ENCODE peak calls at places on chromosomes 1 and 21, in nine cellular contexts. L, W, B, V, U, E, N, R and G are unnamed samples.

GRCh38 chr1:42999308-42999707 is 40.6 kb upstream of the SLC2A1 start:
- DNase-seq in V (no peak), B (no peak), U (no peak), L (no peak), E (no peak), W (no peak), R (no peak), N (no peak), G (no peak)

GRCh38 chr1:201896951-201897391 is 8.3 kb downstream of the SHISA4 start:
- DNase-seq in V (peak; percentile 83), L (no peak), E (no peak), U (no peak), R (no peak), W (no peak), B (peak; percentile 22), N (no peak), G (peak; percentile 58)

GRCh38 chr1:246617156-246617555 is 50.9 kb downstream of the CNST start:
- DNase-seq in U (no peak), V (no peak), R (no peak), W (no peak), N (no peak), E (no peak), B (no peak), L (no peak), G (no peak)

GRCh38 chr1:244381887-244382565 is 69.7 kb downstream of the ADSS2 start:
- DNase-seq in V (no peak), R (no peak), W (no peak), L (peak; percentile 46), B (peak; percentile 80), U (no peak), E (no peak), N (peak; percentile 41), G (no peak)

GRCh38 chr21:42991992-42992740 is 17.8 kb downstream of the PKNOX1 start:
- DNase-seq in R (no peak), E (peak; percentile 78), N (peak; percentile 62), B (peak; percentile 93), L (peak; percentile 90), U (no peak), V (peak; percentile 90), W (no peak), G (peak; percentile 74)

GRCh38 chr21:35643176-35643575 is 417.1 kb downstream of the SETD4 start:
- DNase-seq in W (no peak), E (no peak), U (no peak), V (no peak), N (no peak), L (no peak), B (peak; percentile 35), R (no peak), G (no peak)

GRCh38 chr1:15705184-15705566 is 21.1 kb downstream of the PLEKHM2 start:
- DNase-seq in B (no peak), U (no peak), R (no peak), L (no peak), V (no peak), W (no peak), N (no peak), E (no peak), G (no peak)

GRCh38 chr21:15749045-15749867 is 19.5 kb downstream of the USP25 start:
- DNase-seq in W (no peak), B (peak; percentile 25), N (no peak), V (no peak), R (no peak), U (no peak), E (no peak), L (no peak), G (no peak)

GRCh38 chr1:23798662-23799142 is 1.9 kb downstream of the GALE start:
- DNase-seq in W (peak; percentile 88), V (no peak), N (no peak), R (no peak), U (no peak), E (peak; percentile 20), B (no peak), L (no peak), G (no peak)

GRCh38 chr1:18941221-18942141 is 15.0 kb downstream of the IFFO2 start:
- DNase-seq in U (peak; percentile 68), E (no peak), B (peak; percentile 92), V (no peak), W (peak; percentile 46), N (no peak), L (peak; percentile 83), R (no peak), G (no peak)

GRCh38 chr21:43824883-43825609 is 35.7 kb downstream of the RRP1 start:
- DNase-seq in U (no peak), W (peak; percentile 32), V (no peak), L (no peak), R (no peak), B (no peak), N (no peak), E (no peak), G (no peak)

GRCh38 chr1:51842255-51842654 is 36.3 kb downstream of the NRDC start:
- DNase-seq in L (no peak), W (no peak), E (no peak), N (no peak), U (no peak), R (no peak), V (no peak), B (no peak), G (no peak)

GRCh38 chr21:46477765-46478164 is 19.1 kb downstream of the DIP2A start:
- DNase-seq in U (no peak), R (no peak), W (no peak), L (no peak), N (no peak), V (no peak), E (no peak), B (peak; percentile 29), G (no peak)

GRCh38 chr1:171218661-171219060 is 29.6 kb upstream of the FMO1 start:
- DNase-seq in N (no peak), B (peak; percentile 44), U (no peak), V (no peak), L (peak; percentile 2), R (no peak), E (no peak), W (no peak), G (no peak)

GRCh38 chr1:171221665-171222591 is 26.4 kb upstream of the FMO1 start:
- DNase-seq in R (no peak), U (no peak), W (no peak), L (peak; percentile 8), N (no peak), E (no peak), V (no peak), B (peak; percentile 33), G (no peak)

GRCh38 chr1:171217658-171218443 is 30.4 kb upstream of the FMO1 start:
- DNase-seq in W (no peak), V (no peak), U (no peak), B (no peak), E (peak; percentile 20), R (no peak), L (no peak), N (no peak), G (no peak)

GRCh38 chr1:171220551-171221175 is 27.6 kb upstream of the FMO1 start:
- DNase-seq in N (no peak), W (no peak), B (peak; percentile 76), U (no peak), V (no peak), E (peak; percentile 19), L (peak; percentile 51), R (no peak), G (no peak)

GRCh38 chr1:171219751-171220385 is 28.4 kb upstream of the FMO1 start:
- DNase-seq in B (peak; percentile 89), N (peak; percentile 67), R (no peak), U (no peak), W (no peak), L (peak; percentile 70), E (no peak), V (no peak), G (no peak)
- H3K4me3 ChIP-seq in B (no peak overlapping the region), N (no peak overlapping the region), R (no peak overlapping the region), U (peak overlapping the region; percentile 38), W (no peak overlapping the region), L (peak overlapping the region; percentile 9), E (no peak overlapping the region), V (no peak overlapping the region), G (peak overlapping the region; percentile 32)

DNA sequence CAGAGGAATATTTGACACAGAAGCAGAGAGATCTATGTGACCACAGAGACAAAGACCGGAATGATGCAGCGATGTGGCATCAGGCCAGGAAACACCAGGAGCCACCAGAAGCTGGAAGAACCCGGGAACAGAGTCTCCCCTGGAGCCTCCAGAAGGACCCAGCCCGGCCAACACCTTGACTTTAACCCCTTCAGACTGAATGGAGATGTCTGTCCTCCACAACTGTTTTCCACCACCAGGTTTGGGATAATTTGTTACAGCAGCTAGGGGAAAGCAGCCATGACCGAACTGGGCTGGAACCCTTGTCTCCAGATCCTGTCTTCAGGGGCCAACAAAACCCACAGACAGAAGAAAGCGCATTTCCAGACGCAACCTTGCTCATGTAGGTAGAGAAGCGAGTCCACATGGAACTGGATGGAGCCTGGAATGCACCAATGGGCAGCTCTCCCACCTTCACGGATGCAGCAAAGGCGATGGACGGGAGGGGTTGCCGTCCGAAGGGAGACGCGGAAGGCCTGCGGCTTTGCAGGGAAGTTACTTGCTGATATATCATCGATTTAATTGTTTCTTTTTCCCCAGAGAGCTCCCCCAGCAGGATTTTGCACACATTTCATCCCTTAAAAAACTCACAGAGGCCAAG is 396.6 kb downstream of the NPHP4 start:
- DNase-seq in N (no peak), L (no peak), V (no peak), B (no peak), R (no peak), W (no peak), E (no peak), U (no peak), G (no peak)
- H3K4me3 ChIP-seq in N (no peak overlapping the region), L (no peak overlapping the region), V (no peak overlapping the region), B (no peak overlapping the region), R (no peak overlapping the region), W (no peak overlapping the region), E (no peak overlapping the region), U (no peak overlapping the region), G (no peak overlapping the region)

GRCh38 chr1:30756206-30756544 is 1.4 kb downstream of the LAPTM5 start:
- DNase-seq in B (no peak), N (no peak), L (no peak), R (no peak), U (no peak), E (no peak), V (no peak), W (no peak), G (no peak)
- H3K4me3 ChIP-seq in B (no peak overlapping the region), N (no peak overlapping the region), L (no peak overlapping the region), R (peak overlapping the region; percentile 96), U (peak overlapping the region; percentile 36), E (no peak overlapping the region), V (no peak overlapping the region), W (no peak overlapping the region), G (peak overlapping the region; percentile 55)

GRCh38 chr1:156664949-156665411 is 12.2 kb downstream of the NES start:
- DNase-seq in B (peak; percentile 37), N (no peak), R (no peak), W (peak; percentile 9), L (no peak), E (peak; percentile 76), V (peak; percentile 63), U (no peak), G (peak; percentile 82)
- H3K4me3 ChIP-seq in B (no peak overlapping the region), N (no peak overlapping the region), R (no peak overlapping the region), W (no peak overlapping the region), L (no peak overlapping the region), E (no peak overlapping the region), V (no peak overlapping the region), U (no peak overlapping the region), G (peak overlapping the region; percentile 47)